ENCODE peak calls at places on chromosome 17, in six cellular contexts. O is SW480; B is KG1; Y is effector CD8-positive, alpha-beta T cell; C is WERI-Rb-1; M is stimulated activated CD4-positive, alpha-beta T cell treated with anti-CD3 and anti-CD28 coated beads, Interleukin-15, amount 100 ng/mL, for 1 hour. U is an unnamed sample.

GRCh38 chr17:17561408-17562144 is 29.9 kb downstream of the PEMT start:
- DNase-seq in O (no peak), B (no peak), Y (no peak), C (no peak), M (no peak), U (no peak)

GRCh38 chr17:36980281-36980761 is 31.6 kb downstream of the AATF start:
- DNase-seq in O (no peak), B (no peak), Y (no peak), C (peak; percentile 15), M (no peak), U (no peak)

GRCh38 chr17:15264542-15264941 is 584 bp downstream of the PMP22 start:
- DNase-seq in O (peak; percentile 28), B (no peak), Y (no peak), C (no peak), M (no peak), U (no peak)

GRCh38 chr17:46943511-46944393 is 20.8 kb downstream of the GOSR2 start:
- DNase-seq in O (peak; percentile 18), B (peak; percentile 39), Y (no peak), C (peak; percentile 68), M (no peak), U (no peak)

GRCh38 chr17:79057727-79058400 is 16.8 kb upstream of the ENGASE start:
- DNase-seq in O (no peak), B (no peak), Y (no peak), C (no peak), M (no peak), U (peak; percentile 18)

GRCh38 chr17:44266402-44267164 is 1.4 kb downstream of the SLC4A1 start:
- DNase-seq in O (no peak), B (no peak), Y (no peak), C (peak; percentile 55), M (no peak), U (no peak)

GRCh38 chr17:4944554-4945175 is 3.7 kb downstream of the PFN1 start:
- DNase-seq in O (no peak), B (no peak), Y (no peak), C (no peak), M (no peak), U (no peak)

GRCh38 chr17:733743-734142 is 1.3 kb downstream of the TLCD3A start:
- DNase-seq in O (no peak), B (no peak), Y (no peak), C (no peak), M (no peak), U (no peak)

GRCh38 chr17:51056813-51057510 is 63.7 kb downstream of the SPAG9 start:
- DNase-seq in O (peak; percentile 54), B (peak; percentile 35), Y (no peak), C (peak; percentile 50), M (no peak), U (peak; percentile 43)

GRCh38 chr17:71790791-71791190 is 330.0 kb upstream of the SOX9 start:
- DNase-seq in O (no peak), B (no peak), Y (no peak), C (no peak), M (no peak), U (no peak)

GRCh38 chr17:65552214-65552613 is 9.2 kb downstream of the AXIN2 start:
- DNase-seq in O (no peak), B (no peak), Y (no peak), C (no peak), M (no peak), U (no peak)

GRCh38 chr17:50468120-50469004 is at the start of gene CHAD:
- DNase-seq in O (no peak), B (no peak), Y (no peak), C (no peak), M (no peak), U (no peak)

GRCh38 chr17:13475574-13476223 is 126.0 kb downstream of the HS3ST3A1 start:
- DNase-seq in O (no peak), B (no peak), Y (no peak), C (no peak), M (no peak), U (no peak)

GRCh38 chr17:61361084-61361483 is 38.6 kb upstream of the TBX2 start:
- DNase-seq in O (no peak), B (no peak), Y (no peak), C (no peak), M (no peak), U (no peak)

GRCh38 chr17:57459286-57459915 is 203.1 kb downstream of the MSI2 start:
- DNase-seq in O (peak; percentile 81), B (no peak), Y (no peak), C (no peak), M (no peak), U (no peak)

GRCh38 chr17:79315282-79316106 is 240.9 kb downstream of the ENGASE start:
- DNase-seq in O (no peak), B (no peak), Y (no peak), C (no peak), M (no peak), U (no peak)

GRCh38 chr17:28333083-28333746 is 2.1 kb downstream of the IFT20 start:
- DNase-seq in O (no peak), B (no peak), Y (no peak), C (no peak), M (no peak), U (no peak)

GRCh38 chr17:40707720-40708119 is 4.2 kb upstream of the KRT24 start:
- DNase-seq in O (no peak), B (no peak), Y (no peak), C (no peak), M (no peak), U (no peak)

GRCh38 chr17:56640116-56640515 is 46.6 kb downstream of the NOG start:
- DNase-seq in O (no peak), B (no peak), Y (no peak), C (no peak), M (no peak), U (no peak)

GRCh38 chr17:82933006-82933310 is 93.1 kb upstream of the ZNF750 start:
- DNase-seq in O (no peak), B (no peak), Y (no peak), C (no peak), M (no peak), U (no peak)

GRCh38 chr17:77424585-77425344 is 284.0 kb downstream of the SEC14L1 start:
- DNase-seq in O (no peak), B (no peak), Y (no peak), C (no peak), M (no peak), U (no peak)

GRCh38 chr17:933168-934083 is 46.1 kb downstream of the NXN start:
- DNase-seq in O (peak; percentile 95), B (no peak), Y (no peak), C (no peak), M (no peak), U (no peak)

GRCh38 chr17:3740611-3741073 is 16.9 kb downstream of the HASPIN start:
- DNase-seq in O (no peak), B (no peak), Y (peak; percentile 10), C (no peak), M (no peak), U (peak; percentile 75)

GRCh38 chr17:74522381-74523090 is 8.7 kb downstream of the CD300LB start:
- DNase-seq in O (no peak), B (no peak), Y (no peak), C (no peak), M (no peak), U (no peak)

GRCh38 chr17:79261361-79262072 is 186.9 kb downstream of the ENGASE start:
- DNase-seq in O (no peak), B (no peak), Y (no peak), C (no peak), M (no peak), U (no peak)

GRCh38 chr17:77546772-77547201 is 406.0 kb downstream of the SEC14L1 start:
- DNase-seq in O (no peak), B (no peak), Y (no peak), C (peak; percentile 94), M (no peak), U (no peak)

GRCh38 chr17:43356999-43357398 is 41.8 kb upstream of the ARL4D start:
- DNase-seq in O (no peak), B (no peak), Y (no peak), C (no peak), M (no peak), U (no peak)